ENCODE peak calls at places on chromosomes 11 and 22, in four cellular contexts. One of them, this sample, is unnamed.

GRCh38 chr11:31030375-31030774 is 339.2 kb downstream of the DCDC1 start:
- DNase-seq in EL: no peak
- DNase-seq in stimulated activated CD8-positive, alpha-beta memory T cell treated with anti-CD3 and anti-CD28 coated beads, Interleukin-12 subunit alpha, Interleukin-12 subunit beta, amount 100 ng/mL, for 1 hour: no peak
- DNase-seq in activated naive CD4-positive, alpha-beta T cell: no peak
- DNase-seq in this sample: no peak

GRCh38 chr11:113293936-113294335 is 20.4 kb upstream of the TTC12 start:
- DNase-seq in EL: no peak
- DNase-seq in stimulated activated CD8-positive, alpha-beta memory T cell treated with anti-CD3 and anti-CD28 coated beads, Interleukin-12 subunit alpha, Interleukin-12 subunit beta, amount 100 ng/mL, for 1 hour: no peak
- DNase-seq in activated naive CD4-positive, alpha-beta T cell: no peak
- DNase-seq in this sample: no peak

GRCh38 chr11:121236115-121237001 is 56.2 kb upstream of the SC5D start:
- DNase-seq in EL: peak; percentile 35
- DNase-seq in stimulated activated CD8-positive, alpha-beta memory T cell treated with anti-CD3 and anti-CD28 coated beads, Interleukin-12 subunit alpha, Interleukin-12 subunit beta, amount 100 ng/mL, for 1 hour: no peak
- DNase-seq in activated naive CD4-positive, alpha-beta T cell: no peak
- DNase-seq in this sample: no peak

GRCh38 chr11:3971756-3972404 is 116.4 kb downstream of the STIM1 start:
- DNase-seq in activated naive CD4-positive, alpha-beta T cell: no peak
- DNase-seq in stimulated activated CD8-positive, alpha-beta memory T cell treated with anti-CD3 and anti-CD28 coated beads, Interleukin-12 subunit alpha, Interleukin-12 subunit beta, amount 100 ng/mL, for 1 hour: no peak
- DNase-seq in EL: no peak
- DNase-seq in this sample: no peak

GRCh38 chr22:44975444-44976262 is 34.2 kb downstream of the PHF21B start:
- DNase-seq in EL: peak; percentile 76
- DNase-seq in activated naive CD4-positive, alpha-beta T cell: no peak
- DNase-seq in stimulated activated CD8-positive, alpha-beta memory T cell treated with anti-CD3 and anti-CD28 coated beads, Interleukin-12 subunit alpha, Interleukin-12 subunit beta, amount 100 ng/mL, for 1 hour: peak; percentile 4
- DNase-seq in this sample: no peak

GRCh38 chr11:130131957-130132850 is 27.4 kb upstream of the ST14 start:
- DNase-seq in stimulated activated CD8-positive, alpha-beta memory T cell treated with anti-CD3 and anti-CD28 coated beads, Interleukin-12 subunit alpha, Interleukin-12 subunit beta, amount 100 ng/mL, for 1 hour: peak; percentile 35
- DNase-seq in activated naive CD4-positive, alpha-beta T cell: no peak
- DNase-seq in EL: peak; percentile 62
- DNase-seq in this sample: peak; percentile 66

GRCh38 chr11:110948112-110948511 is 235.9 kb upstream of the ARHGAP20 start:
- DNase-seq in activated naive CD4-positive, alpha-beta T cell: no peak
- DNase-seq in EL: no peak
- DNase-seq in stimulated activated CD8-positive, alpha-beta memory T cell treated with anti-CD3 and anti-CD28 coated beads, Interleukin-12 subunit alpha, Interleukin-12 subunit beta, amount 100 ng/mL, for 1 hour: no peak
- DNase-seq in this sample: no peak

GRCh38 chr11:130940706-130941105 is 24.4 kb upstream of the SNX19 start:
- DNase-seq in stimulated activated CD8-positive, alpha-beta memory T cell treated with anti-CD3 and anti-CD28 coated beads, Interleukin-12 subunit alpha, Interleukin-12 subunit beta, amount 100 ng/mL, for 1 hour: no peak
- DNase-seq in EL: no peak
- DNase-seq in activated naive CD4-positive, alpha-beta T cell: no peak
- DNase-seq in this sample: no peak

GRCh38 chr22:42939451-42939881 is 75.5 kb downstream of the PACSIN2 start:
- DNase-seq in stimulated activated CD8-positive, alpha-beta memory T cell treated with anti-CD3 and anti-CD28 coated beads, Interleukin-12 subunit alpha, Interleukin-12 subunit beta, amount 100 ng/mL, for 1 hour: no peak
- DNase-seq in activated naive CD4-positive, alpha-beta T cell: no peak
- DNase-seq in EL: no peak
- DNase-seq in this sample: no peak

GRCh38 chr22:39907035-39907434 is 6.2 kb downstream of the GRAP2 start:
- DNase-seq in stimulated activated CD8-positive, alpha-beta memory T cell treated with anti-CD3 and anti-CD28 coated beads, Interleukin-12 subunit alpha, Interleukin-12 subunit beta, amount 100 ng/mL, for 1 hour: no peak
- DNase-seq in EL: no peak
- DNase-seq in activated naive CD4-positive, alpha-beta T cell: no peak
- DNase-seq in this sample: no peak

GRCh38 chr11:47915407-47916137 is 64.8 kb upstream of the PTPRJ start:
- DNase-seq in stimulated activated CD8-positive, alpha-beta memory T cell treated with anti-CD3 and anti-CD28 coated beads, Interleukin-12 subunit alpha, Interleukin-12 subunit beta, amount 100 ng/mL, for 1 hour: no peak
- DNase-seq in EL: no peak
- DNase-seq in activated naive CD4-positive, alpha-beta T cell: no peak
- DNase-seq in this sample: no peak

GRCh38 chr22:37309221-37310074 is 27.1 kb downstream of the CYTH4 start:
- DNase-seq in EL: peak; percentile 39
- DNase-seq in activated naive CD4-positive, alpha-beta T cell: peak; percentile 21
- DNase-seq in stimulated activated CD8-positive, alpha-beta memory T cell treated with anti-CD3 and anti-CD28 coated beads, Interleukin-12 subunit alpha, Interleukin-12 subunit beta, amount 100 ng/mL, for 1 hour: no peak
- DNase-seq in this sample: no peak

GRCh38 chr11:12512132-12512531 is 134.8 kb downstream of the PARVA start:
- DNase-seq in EL: no peak
- DNase-seq in activated naive CD4-positive, alpha-beta T cell: no peak
- DNase-seq in stimulated activated CD8-positive, alpha-beta memory T cell treated with anti-CD3 and anti-CD28 coated beads, Interleukin-12 subunit alpha, Interleukin-12 subunit beta, amount 100 ng/mL, for 1 hour: no peak
- DNase-seq in this sample: no peak

GRCh38 chr11:26963764-26964163 is 30.1 kb upstream of the FIBIN start:
- DNase-seq in EL: no peak
- DNase-seq in stimulated activated CD8-positive, alpha-beta memory T cell treated with anti-CD3 and anti-CD28 coated beads, Interleukin-12 subunit alpha, Interleukin-12 subunit beta, amount 100 ng/mL, for 1 hour: no peak
- DNase-seq in activated naive CD4-positive, alpha-beta T cell: no peak
- DNase-seq in this sample: no peak